ENCODE peak calls at places on chromosomes 16 and 17, in four cellular contexts. V, E, L and G are unnamed samples.

GRCh38 chr16:2428051-2428786 is 1.0 kb upstream of the CCNF start:
- DNase-seq in V (peak), E (no peak), L (peak), G (no peak)

GRCh38 chr16:2147981-2148671 is at the start of gene RAB26:
- DNase-seq in V (peak), E (peak), L (peak), G (no peak)

GRCh38 chr16:84995666-84996065 is 15.7 kb downstream of the ZDHHC7 start:
- DNase-seq in V (no peak), E (peak), L (no peak), G (no peak)

GRCh38 chr16:78919852-78920251 is 680.7 kb downstream of the MAF start:
- DNase-seq in V (no peak), E (no peak), L (no peak), G (no peak)

GRCh38 chr17:19933221-19933620 is 44.4 kb downstream of the AKAP10 start:
- DNase-seq in V (no peak), E (no peak), L (no peak), G (no peak)

GRCh38 chr17:49880291-49881053 is 32.6 kb upstream of the TAC4 start:
- DNase-seq in V (peak), E (peak), L (peak), G (peak)

GRCh38 chr17:15123593-15124590 is 141.2 kb downstream of the PMP22 start:
- DNase-seq in V (no peak), E (no peak), L (peak), G (peak)

GRCh38 chr17:40121191-40121885 is 433 bp upstream of the MSL1 start:
- DNase-seq in V (peak), E (peak), L (peak), G (no peak)

GRCh38 chr17:50947844-50948514 is 81.8 kb upstream of the TOB1 start:
- DNase-seq in V (peak), E (peak), L (no peak), G (no peak)

GRCh38 chr16:84860383-84860782 is 40.6 kb downstream of the CRISPLD2 start:
- DNase-seq in V (no peak), E (no peak), L (no peak), G (no peak)

GRCh38 chr17:9728564-9728963 is 62.8 kb downstream of the DHRS7C start:
- DNase-seq in V (no peak), E (no peak), L (no peak), G (no peak)

GRCh38 chr17:35540589-35541404 is 3.3 kb upstream of the SLFN12L start:
- DNase-seq in V (peak), E (peak), L (no peak), G (peak)

GRCh38 chr16:22235839-22236745 is 30.0 kb downstream of the EEF2K start:
- DNase-seq in V (peak), E (no peak), L (no peak), G (no peak)

GRCh38 chr16:6428861-6429260 is 903.8 kb upstream of the RBFOX1 start:
- DNase-seq in V (no peak), E (no peak), L (no peak), G (no peak)

GRCh38 chr16:50697881-50698767 is 4.7 kb downstream of the NOD2 start:
- DNase-seq in V (no peak), E (no peak), L (no peak), G (no peak)

GRCh38 chr17:29573558-29573870 is 5.0 kb downstream of the TP53I13 start:
- DNase-seq in V (no peak), E (no peak), L (no peak), G (no peak)

GRCh38 chr17:15464629-15465028 is 2.8 kb downstream of the CDRT4 start:
- DNase-seq in V (no peak), E (no peak), L (no peak), G (no peak)

GRCh38 chr16:58459344-58460218 is 40.4 kb upstream of the NDRG4 start:
- DNase-seq in V (no peak), E (no peak), L (peak), G (no peak)

GRCh38 chr16:53415504-53415903 is 18.8 kb upstream of the RBL2 start:
- DNase-seq in V (no peak), E (no peak), L (no peak), G (no peak)

GRCh38 chr17:62724398-62725146 is 83.5 kb downstream of the MARCHF10 start:
- DNase-seq in V (no peak), E (no peak), L (no peak), G (no peak)

GRCh38 chr16:56259425-56259779 is 68.1 kb downstream of the GNAO1 start:
- DNase-seq in V (no peak), E (no peak), L (no peak), G (no peak)

GRCh38 chr16:15897834-15898254 is 9.4 kb upstream of the CEP20 start:
- DNase-seq in V (no peak), E (no peak), L (peak), G (peak)

GRCh38 chr17:45948881-45949624 is 50.0 kb upstream of the STH start:
- DNase-seq in V (peak), E (peak), L (peak), G (peak)

GRCh38 chr16:13056607-13057006 is 155.2 kb downstream of the SHISA9 start:
- DNase-seq in V (no peak), E (no peak), L (no peak), G (no peak)

GRCh38 chr17:50129946-50130777 is at the start of gene SAMD14:
- DNase-seq in V (no peak), E (no peak), L (peak), G (no peak)

GRCh38 chr16:76246587-76246986 is 30.6 kb upstream of the CNTNAP4 start:
- DNase-seq in V (no peak), E (no peak), L (no peak), G (no peak)

GRCh38 chr16:20348365-20349185 is 3.9 kb downstream of the UMOD start:
- DNase-seq in V (peak), E (peak), L (no peak), G (no peak)

GRCh38 chr16:82857693-82858337 is 231.0 kb downstream of the CDH13 start:
- DNase-seq in V (no peak), E (no peak), L (no peak), G (no peak)

GRCh38 chr17:4956493-4957061 is 5.7 kb downstream of the ENO3 start:
- DNase-seq in V (no peak), E (no peak), L (no peak), G (no peak)

GRCh38 chr17:11493947-11494346 is 104.3 kb upstream of the DNAH9 start:
- DNase-seq in V (no peak), E (no peak), L (no peak), G (no peak)

GRCh38 chr16:58658796-58659211 is 25.8 kb downstream of the SLC38A7 start:
- DNase-seq in V (no peak), E (no peak), L (peak), G (peak)

GRCh38 chr17:12034538-12034937 is 13.9 kb downstream of the MAP2K4 start:
- DNase-seq in V (no peak), E (no peak), L (no peak), G (no peak)

DNA sequence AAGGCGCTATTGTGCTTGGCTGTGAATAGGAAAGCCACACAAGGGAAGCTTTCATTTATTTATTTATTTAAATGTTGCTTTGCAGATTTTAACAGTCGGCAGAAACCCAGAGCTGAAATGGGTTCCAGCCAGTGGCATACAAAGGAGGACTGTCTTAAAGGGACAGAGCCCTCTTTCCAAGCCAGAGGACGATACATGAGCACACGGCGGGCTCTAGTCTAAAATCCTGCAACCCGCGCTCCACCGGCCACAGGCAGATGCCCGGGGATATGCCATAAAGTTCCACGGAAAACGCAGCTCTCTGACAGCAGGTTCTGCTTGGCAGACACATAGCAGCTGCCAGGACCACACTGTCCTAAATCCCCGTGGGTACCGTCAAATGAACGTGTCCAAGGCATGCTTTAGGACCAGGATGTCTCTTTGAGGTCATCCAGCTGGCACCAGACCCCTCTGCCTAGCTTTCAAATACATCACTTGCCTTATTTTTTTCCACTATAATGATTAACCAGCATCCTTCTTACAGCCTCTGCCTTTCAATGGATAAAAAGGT is 64.6 kb downstream of the CYTH1 start:
- DNase-seq in V (no peak), E (no peak), L (peak), G (no peak)
- H3K4me3 ChIP-seq in V (peak), E (peak), L (peak), G (peak)

GRCh38 chr17:43994272-43995149 is 9.9 kb upstream of the NAGS start:
- DNase-seq in V (peak), E (peak), L (no peak), G (no peak)
- H3K4me3 ChIP-seq in V (peak), E (peak), L (peak), G (peak)

GRCh38 chr16:10820546-10820945 is 2.0 kb upstream of the TVP23A start:
- DNase-seq in V (no peak), E (no peak), L (no peak), G (no peak)

GRCh38 chr16:10813123-10813455 is 5.5 kb downstream of the TVP23A start:
- DNase-seq in V (no peak), E (no peak), L (no peak), G (no peak)

GRCh38 chr16:10817514-10817913 is 1.1 kb downstream of the TVP23A start:
- DNase-seq in V (no peak), E (no peak), L (no peak), G (no peak)

GRCh38 chr16:10822702-10823101 is 4.1 kb upstream of the TVP23A start:
- DNase-seq in V (no peak), E (no peak), L (no peak), G (no peak)

GRCh38 chr16:10817963-10818941 is at the start of gene TVP23A:
- DNase-seq in V (no peak), E (no peak), L (no peak), G (no peak)
- H3K4me3 ChIP-seq in V (no peak), E (peak), L (no peak), G (no peak)

GRCh38 chr16:31876955-31877828 is 3.6 kb downstream of the ZNF267 start:
- DNase-seq in V (no peak), E (no peak), L (peak), G (peak)
- H3K4me3 ChIP-seq in V (no peak), E (no peak), L (peak), G (no peak)

GRCh38 chr17:47708312-47708863 is 14.4 kb downstream of the TBKBP1 start:
- DNase-seq in V (no peak), E (peak), L (no peak), G (no peak)
- H3K4me3 ChIP-seq in V (no peak), E (peak), L (no peak), G (no peak)

DNA sequence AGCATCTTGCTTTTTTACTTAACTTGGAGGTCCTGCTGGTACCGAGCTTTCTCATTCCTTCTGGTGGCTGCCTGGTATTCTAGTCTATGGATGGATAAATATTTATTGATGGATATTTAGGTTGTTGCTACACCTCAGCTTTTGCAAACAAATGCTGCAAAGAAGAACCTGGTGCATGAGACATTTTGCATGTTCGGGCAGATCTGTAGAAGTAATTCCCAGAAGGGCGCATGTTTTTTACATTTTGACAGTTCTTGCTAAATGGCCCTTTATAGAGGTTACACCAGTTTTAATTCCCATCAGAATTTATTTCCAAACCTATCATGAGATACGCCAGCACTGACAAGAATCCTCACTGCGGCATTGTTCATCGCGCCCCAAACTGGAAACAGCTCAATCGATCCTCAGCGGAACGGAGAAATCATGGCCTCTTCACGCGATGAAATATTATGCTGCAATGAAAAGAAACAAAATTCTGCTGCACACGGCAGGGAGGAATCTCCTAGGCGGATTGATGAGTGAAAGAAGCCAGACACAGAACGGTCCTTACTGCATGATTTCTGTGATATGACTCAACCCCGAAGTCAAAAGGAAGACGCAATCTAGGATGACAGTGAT is 68.0 kb upstream of the CREBBP start:
- DNase-seq in V (no peak), E (no peak), L (no peak), G (no peak)
- H3K4me3 ChIP-seq in V (no peak), E (peak), L (no peak), G (no peak)

DNA sequence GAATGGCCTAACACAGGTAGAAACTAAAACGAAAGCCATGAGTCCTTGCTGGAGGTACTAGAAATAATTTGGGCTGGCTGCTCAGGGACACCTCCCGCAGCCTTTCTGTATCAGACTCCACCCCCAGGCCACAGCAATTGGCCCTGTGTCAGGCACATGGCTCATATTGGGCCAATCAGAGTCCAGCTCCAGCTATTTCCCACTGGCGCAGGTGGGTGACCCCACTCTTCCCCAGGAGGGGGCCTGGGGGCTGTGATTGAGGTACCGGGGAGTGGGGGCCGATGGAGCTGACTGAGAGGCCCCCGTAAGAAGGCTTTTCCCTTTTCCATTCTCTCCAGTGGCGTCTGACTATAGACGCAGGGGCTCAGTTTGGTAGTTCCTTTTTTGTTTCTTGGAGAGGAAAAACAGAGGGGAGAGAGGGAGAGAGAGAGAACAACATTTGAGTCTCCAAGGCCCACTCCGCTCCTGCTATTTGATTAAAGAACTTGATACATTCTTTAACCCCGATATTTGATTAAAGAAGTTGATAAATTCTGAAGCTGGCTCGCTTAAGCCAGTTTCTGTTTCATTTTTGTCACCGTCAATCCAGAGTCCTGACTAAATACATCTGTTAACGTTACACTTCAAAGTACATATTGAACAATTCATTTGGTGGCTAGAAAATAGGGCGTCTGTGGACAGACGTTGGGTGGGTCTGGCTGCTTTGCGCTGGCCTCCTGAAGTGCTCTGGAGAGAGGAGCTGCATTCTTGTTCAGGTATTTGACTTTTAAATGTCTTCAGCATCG is 26.3 kb downstream of the FOXL1 start:
- DNase-seq in V (no peak), E (no peak), L (no peak), G (no peak)
- H3K4me3 ChIP-seq in V (peak), E (peak), L (no peak), G (no peak)

GRCh38 chr17:73380439-73381106 is 68.8 kb upstream of the CDC42EP4 start:
- DNase-seq in V (no peak), E (no peak), L (no peak), G (no peak)

GRCh38 chr17:73371846-73372245 is 60.0 kb upstream of the CDC42EP4 start:
- DNase-seq in V (no peak), E (no peak), L (no peak), G (no peak)

GRCh38 chr17:73378974-73379470 is 67.2 kb upstream of the CDC42EP4 start:
- DNase-seq in V (no peak), E (no peak), L (no peak), G (no peak)

GRCh38 chr17:73379814-73380213 is 68.0 kb upstream of the CDC42EP4 start:
- DNase-seq in V (no peak), E (no peak), L (no peak), G (no peak)

DNA sequence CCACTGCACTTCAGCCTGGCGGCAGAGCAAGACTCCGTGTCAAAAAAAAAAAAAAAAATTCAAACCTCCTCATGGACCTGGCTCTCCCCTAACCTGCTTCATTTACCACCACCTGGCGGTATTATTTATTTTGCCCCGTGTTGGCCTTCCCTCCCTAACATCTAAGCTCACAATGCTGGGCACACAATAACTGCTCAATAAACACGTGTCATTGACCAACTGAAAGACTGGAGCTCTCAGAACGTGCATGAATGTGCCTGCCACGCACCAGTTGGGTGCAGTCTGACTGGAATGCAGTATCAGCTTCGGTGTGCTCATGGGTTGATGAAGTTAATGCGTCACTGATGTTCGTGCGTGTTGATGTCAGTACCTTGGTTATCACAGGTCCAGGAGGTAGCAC is 64.4 kb upstream of the CDC42EP4 start:
- DNase-seq in V (no peak), E (no peak), L (no peak), G (no peak)
- H3K4me3 ChIP-seq in V (no peak), E (no peak), L (no peak), G (no peak)

GRCh38 chr16:10578474-10579316 is 1.7 kb downstream of the EMP2 start:
- DNase-seq in V (peak), E (peak), L (no peak), G (no peak)

GRCh38 chr16:10577305-10578202 is 2.8 kb downstream of the EMP2 start:
- DNase-seq in V (peak), E (peak), L (peak), G (no peak)

GRCh38 chr16:10579965-10580918 is at the start of gene EMP2:
- DNase-seq in V (peak), E (peak), L (peak), G (no peak)

GRCh38 chr16:10581507-10581906 is 1.1 kb upstream of the EMP2 start:
- DNase-seq in V (no peak), E (no peak), L (no peak), G (no peak)

GRCh38 chr16:10579575-10579964 is 828 bp downstream of the EMP2 start:
- DNase-seq in V (no peak), E (no peak), L (no peak), G (no peak)
- H3K4me3 ChIP-seq in V (peak), E (peak), L (peak), G (peak)